ENCODE peak calls at places on chromosomes 1 and 21, in five cellular contexts. N is left ventricle myocardium inferior, O is gastrocnemius medialis, J is IMR-90, I is H9. A is an unnamed sample.

GRCh38 chr1:92447976-92448375 is 38.7 kb downstream of the GFI1 start:
- DNase-seq in O (no peak), N (no peak), J (no peak), I (no peak), A (no peak)

GRCh38 chr1:223748773-223749733 is 36.7 kb downstream of the CAPN2 start:
- DNase-seq in O (peak; percentile 41), J (peak; percentile 45), N (peak; percentile 63), I (peak; percentile 58), A (peak; percentile 72)

GRCh38 chr1:69639159-69639558 is 71.4 kb downstream of the LRRC7 start:
- DNase-seq in N (no peak), O (no peak), I (no peak), J (no peak), A (no peak)

GRCh38 chr1:2625311-2625710 is 7.5 kb downstream of the MMEL1 start:
- DNase-seq in N (no peak), J (no peak), O (no peak), I (no peak), A (no peak)

GRCh38 chr1:212675675-212676074 is 24.0 kb downstream of the BATF3 start:
- DNase-seq in J (no peak), I (no peak), O (no peak), N (no peak), A (no peak)

GRCh38 chr1:21721271-21721985 is 52.3 kb upstream of the RAP1GAP start:
- DNase-seq in J (no peak), O (no peak), N (no peak), I (no peak), A (no peak)

GRCh38 chr1:245878585-245878984 is 628.5 kb downstream of the SMYD3 start:
- DNase-seq in J (peak; percentile 56), I (no peak), N (no peak), O (no peak), A (no peak)

GRCh38 chr1:227948493-227949260 is 945 bp upstream of the WNT9A start:
- DNase-seq in I (peak; percentile 49), O (peak; percentile 13), J (no peak), N (no peak), A (peak; percentile 6)

GRCh38 chr1:206504363-206504713 is 3.0 kb upstream of the RASSF5 start:
- DNase-seq in N (no peak), O (no peak), I (no peak), J (no peak), A (no peak)

GRCh38 chr1:162612606-162613400 is 19.5 kb upstream of the DDR2 start:
- DNase-seq in I (no peak), J (peak; percentile 34), O (no peak), N (peak; percentile 29), A (no peak)

GRCh38 chr1:113109908-113110554 is 37.0 kb downstream of the LRIG2 start:
- DNase-seq in I (no peak), N (no peak), O (no peak), J (peak; percentile 98), A (no peak)

GRCh38 chr1:96865731-96866684 is 144.4 kb downstream of the PTBP2 start:
- DNase-seq in I (no peak), J (peak; percentile 100), N (no peak), O (no peak), A (no peak)

GRCh38 chr1:153389978-153390879 is 644 bp downstream of the S100A8 start:
- DNase-seq in O (no peak), J (no peak), I (no peak), N (no peak), A (no peak)

GRCh38 chr1:119816407-119816806 is 5.1 kb upstream of the REG4 start:
- DNase-seq in O (no peak), J (peak; percentile 58), N (no peak), I (no peak), A (no peak)

GRCh38 chr1:169538998-169539871 is 47.0 kb downstream of the F5 start:
- DNase-seq in J (peak; percentile 83), O (no peak), N (no peak), I (no peak), A (no peak)

DNA sequence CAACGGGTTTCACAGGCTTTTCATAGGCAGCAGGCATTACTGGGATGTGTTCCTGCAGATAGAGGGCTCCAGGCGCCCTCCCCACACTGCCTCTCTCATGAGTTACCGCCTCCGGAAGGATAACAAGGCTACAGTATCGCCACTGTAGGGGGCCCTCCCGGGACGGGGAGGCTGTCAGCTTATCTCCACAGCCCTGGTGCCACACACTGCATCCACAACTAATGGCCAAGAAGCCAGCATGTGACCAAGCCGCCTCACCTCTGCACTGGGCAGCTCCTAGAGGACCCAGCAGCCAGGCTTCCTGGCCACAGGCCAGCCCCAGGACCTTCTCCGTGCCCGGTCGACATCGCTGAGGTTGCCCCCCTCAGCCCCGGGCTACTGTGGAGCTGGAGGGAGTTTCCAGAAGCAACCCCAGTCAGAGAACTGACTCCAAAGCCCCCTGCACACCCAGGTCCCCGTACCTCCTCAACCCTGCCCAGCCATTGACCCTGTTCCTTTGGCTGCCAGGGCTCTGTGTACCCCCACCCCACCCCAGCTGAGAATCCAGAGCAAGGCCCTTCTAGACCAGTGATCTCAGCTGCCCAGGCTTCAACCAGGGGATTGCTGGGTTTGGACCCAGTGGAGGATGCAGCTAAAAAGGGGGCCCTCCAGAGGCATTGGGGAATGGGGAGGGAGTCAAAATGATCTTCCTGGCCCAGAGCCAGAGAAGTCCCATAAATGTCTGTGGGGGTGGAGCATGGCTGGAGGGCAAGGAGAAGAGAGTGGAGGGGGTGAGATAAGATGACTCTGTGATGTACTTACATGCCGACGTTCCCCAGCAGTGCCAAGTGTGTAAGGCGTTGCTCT is 45.0 kb downstream of the NEK2 start:
- DNase-seq in O (no peak), N (peak; percentile 58), I (peak; percentile 70), J (no peak), A (no peak)
- TF ChIP-seq CTCF in O (no peak), N (peak; percentile 50), I (peak; percentile 25), J (no peak), A (no peak)

GRCh38 chr1:184463680-184464079 is 76.9 kb downstream of the C1orf21 start:
- DNase-seq in I (no peak), J (no peak), O (no peak), N (no peak), A (no peak)

GRCh38 chr1:184464757-184465156 is 77.9 kb downstream of the C1orf21 start:
- DNase-seq in O (no peak), I (no peak), J (no peak), N (no peak), A (no peak)

GRCh38 chr1:184462990-184463389 is 76.2 kb downstream of the C1orf21 start:
- DNase-seq in J (no peak), O (peak; percentile 39), I (no peak), N (no peak), A (no peak)

GRCh38 chr1:184467295-184467694 is 80.5 kb downstream of the C1orf21 start:
- DNase-seq in N (no peak), I (no peak), J (no peak), O (no peak), A (no peak)

DNA sequence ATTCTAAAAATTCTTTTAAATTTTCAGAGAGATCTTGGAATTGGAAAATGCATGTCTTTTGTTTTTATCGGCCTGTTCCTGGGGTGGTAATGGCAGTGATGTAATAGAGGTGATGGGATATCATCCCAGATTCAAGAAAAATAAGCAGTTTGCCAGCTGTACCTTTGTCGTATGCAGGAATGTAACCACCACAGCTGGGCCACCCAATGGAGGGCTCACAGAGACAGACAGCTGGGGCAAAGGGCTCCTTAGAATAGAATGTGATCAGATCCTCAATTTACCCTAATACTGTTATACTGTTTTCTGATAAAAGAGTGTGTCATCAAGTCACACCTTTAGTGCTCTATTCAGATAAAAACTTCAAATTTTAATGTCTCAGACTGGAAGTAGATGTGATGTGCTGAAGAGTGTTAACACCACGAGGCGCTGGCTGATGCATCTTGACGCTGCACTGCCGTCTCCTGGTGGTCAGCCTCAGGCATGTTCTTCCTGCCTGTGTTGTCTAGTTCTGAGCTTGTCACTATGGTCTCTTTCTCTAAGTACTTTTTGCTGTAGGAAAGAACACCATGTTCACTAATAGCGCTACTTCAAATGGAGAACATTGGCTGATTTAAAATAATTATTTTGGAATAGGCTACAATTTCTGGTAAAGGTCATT is 78.8 kb downstream of the C1orf21 start:
- DNase-seq in I (no peak), J (no peak), N (no peak), O (peak; percentile 37), A (no peak)
- TF ChIP-seq CTCF in I (peak; percentile 56), J (no peak), N (peak; percentile 58), O (peak; percentile 47), A (no peak)

GRCh38 chr21:26766826-26767325 is 78.3 kb downstream of the ADAMTS1 start:
- DNase-seq in I (no peak), N (no peak), O (no peak), J (peak; percentile 9), A (no peak)

GRCh38 chr21:26773058-26773457 is 72.2 kb downstream of the ADAMTS1 start:
- DNase-seq in N (no peak), J (no peak), I (no peak), O (no peak), A (no peak)

GRCh38 chr21:26769613-26770188 is 75.5 kb downstream of the ADAMTS1 start:
- DNase-seq in O (no peak), N (no peak), I (no peak), J (peak; percentile 73), A (peak; percentile 6)
- TF ChIP-seq CTCF in O (peak; percentile 41), N (peak; percentile 78), I (peak; percentile 73), J (peak; percentile 72), A (peak; percentile 78)

GRCh38 chr1:237868814-237869600 is 21.7 kb downstream of the ZP4 start:
- DNase-seq in O (no peak), N (no peak), I (no peak), J (no peak), A (no peak)

GRCh38 chr1:237878406-237878805 is 12.3 kb downstream of the ZP4 start:
- DNase-seq in I (no peak), O (no peak), J (no peak), N (no peak), A (no peak)

GRCh38 chr1:237875291-237875690 is 15.4 kb downstream of the ZP4 start:
- DNase-seq in N (no peak), J (peak; percentile 7), I (no peak), O (no peak), A (no peak)

GRCh38 chr1:237877628-237878027 is 13.1 kb downstream of the ZP4 start:
- DNase-seq in J (no peak), O (no peak), N (no peak), I (no peak), A (no peak)

DNA sequence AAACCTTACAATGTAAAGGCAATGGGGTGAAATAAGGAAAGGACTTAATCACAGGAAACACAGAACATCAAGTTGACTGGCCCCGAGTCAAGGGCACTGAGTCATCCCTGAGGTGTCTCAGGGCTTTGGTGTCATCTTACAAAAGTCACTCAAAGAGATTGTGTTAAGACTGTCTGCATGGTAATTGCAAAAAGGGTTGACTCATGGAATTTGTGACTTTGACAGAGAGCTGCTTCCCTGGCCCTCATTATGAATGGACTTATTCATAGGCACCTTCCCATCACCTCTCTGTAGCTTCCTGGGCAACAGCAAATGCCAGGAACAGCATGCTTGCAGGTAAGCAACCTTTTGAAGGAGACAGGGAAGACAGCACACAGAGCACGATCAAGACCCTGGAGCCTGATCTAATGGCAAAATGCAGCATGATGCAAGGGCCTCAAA is 17.2 kb downstream of the ZP4 start:
- DNase-seq in N (no peak), J (peak; percentile 64), O (no peak), I (peak; percentile 59), A (no peak)
- TF ChIP-seq CTCF in N (no peak), J (no peak), O (no peak), I (no peak), A (no peak)

A was measured in endothelial cell.